ENCODE peak calls at places on chromosomes 7 and 10, in four cellular contexts. F, N, R and E are unnamed samples.
A peak's percentile ranks its signal among the peaks of the same experiment; 100 is the strongest.

GRCh38 chr10:31000867-31001266 is 30.8 kb downstream of the ZNF438 start:
- DNase-seq in N (no peak), R (no peak), F (no peak), E (no peak)

GRCh38 chr7:93226310-93226709 is at the start of gene HEPACAM2:
- DNase-seq in R (no peak), N (no peak), F (no peak), E (no peak)

GRCh38 chr10:57008189-57008588 is 647.1 kb upstream of the ZWINT start:
- DNase-seq in F (no peak), N (no peak), R (no peak), E (no peak)

GRCh38 chr10:12499587-12499986 is 150.2 kb downstream of the CAMK1D start:
- DNase-seq in N (no peak), R (no peak), F (no peak), E (no peak)

GRCh38 chr7:12210179-12211053 is 678 bp upstream of the TMEM106B start:
- DNase-seq in N (peak; percentile 18), R (no peak), F (no peak), E (peak; percentile 0)

GRCh38 chr7:14380881-14381280 is 391.4 kb upstream of the ETV1 start:
- DNase-seq in N (no peak), R (no peak), F (peak; percentile 6), E (no peak)

GRCh38 chr7:3043544-3044395 is at the start of gene CARD11:
- DNase-seq in R (no peak), F (no peak), N (peak; percentile 69), E (no peak)

GRCh38 chr10:4011136-4011812 is 226.3 kb upstream of the KLF6 start:
- DNase-seq in F (no peak), N (no peak), R (no peak), E (no peak)

GRCh38 chr10:103765981-103766380 is 89.4 kb downstream of the SH3PXD2A start:
- DNase-seq in R (no peak), F (no peak), N (no peak), E (no peak)

GRCh38 chr7:8210845-8211724 is 50.9 kb downstream of the ICA1 start:
- DNase-seq in R (no peak), N (no peak), F (no peak), E (peak; percentile 2)

GRCh38 chr7:8214162-8214897 is 47.6 kb downstream of the ICA1 start:
- DNase-seq in R (no peak), F (no peak), N (no peak), E (no peak)

GRCh38 chr7:8213381-8213780 is 48.6 kb downstream of the ICA1 start:
- DNase-seq in F (no peak), N (no peak), R (no peak), E (no peak)

GRCh38 chr7:8211725-8212096 is 50.3 kb downstream of the ICA1 start:
- DNase-seq in R (no peak), N (no peak), F (no peak), E (no peak)

GRCh38 chr7:8212638-8213037 is 49.3 kb downstream of the ICA1 start:
- DNase-seq in N (no peak), R (no peak), F (no peak), E (no peak)
- TF ChIP-seq PHF8 in N (no peak), R (no peak), F (no peak), E (no peak)

DNA sequence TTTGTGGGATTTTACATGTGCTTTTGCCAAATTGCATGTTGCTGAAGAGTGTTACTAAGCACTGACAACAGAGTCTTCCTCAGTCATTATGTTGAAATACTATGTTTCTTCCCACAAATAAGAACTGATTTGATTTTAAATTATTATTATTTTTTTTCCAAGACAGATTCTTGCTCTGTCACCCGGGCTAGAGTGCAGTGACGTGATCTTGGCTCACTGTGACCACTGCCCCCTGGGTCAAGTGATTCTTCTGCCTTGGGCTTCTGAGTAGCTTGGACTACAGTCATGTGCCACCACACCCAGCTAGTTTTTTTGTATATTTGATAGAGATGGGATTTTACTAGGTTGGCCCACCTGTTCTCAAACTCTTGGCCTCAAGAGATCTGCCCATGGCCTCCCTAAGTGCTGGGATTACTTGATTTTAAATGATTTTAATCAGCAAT is 42.3 kb downstream of the MINPP1 start:
- DNase-seq in N (no peak), R (no peak), F (no peak), E (no peak)
- TF ChIP-seq PHF8 in N (no peak), R (no peak), F (no peak), E (no peak)

GRCh38 chr10:117345143-117345542 is 30.1 kb downstream of the PDZD8 start:
- DNase-seq in N (no peak), F (peak; percentile 61), R (peak; percentile 33), E (no peak)
- TF ChIP-seq PHF8 in N (no peak), F (no peak), R (no peak), E (no peak)

GRCh38 chr7:938546-939185 is 15.8 kb downstream of the ADAP1 start:
- DNase-seq in R (no peak), N (no peak), F (no peak), E (no peak)

GRCh38 chr7:935321-936130 is 19.0 kb downstream of the ADAP1 start:
- DNase-seq in F (no peak), N (no peak), R (no peak), E (no peak)

GRCh38 chr7:934469-935320 is 19.8 kb downstream of the ADAP1 start:
- DNase-seq in F (no peak), R (no peak), N (peak; percentile 47), E (no peak)

GRCh38 chr7:937851-938484 is 16.5 kb downstream of the ADAP1 start:
- DNase-seq in R (no peak), F (no peak), N (no peak), E (no peak)

DNA sequence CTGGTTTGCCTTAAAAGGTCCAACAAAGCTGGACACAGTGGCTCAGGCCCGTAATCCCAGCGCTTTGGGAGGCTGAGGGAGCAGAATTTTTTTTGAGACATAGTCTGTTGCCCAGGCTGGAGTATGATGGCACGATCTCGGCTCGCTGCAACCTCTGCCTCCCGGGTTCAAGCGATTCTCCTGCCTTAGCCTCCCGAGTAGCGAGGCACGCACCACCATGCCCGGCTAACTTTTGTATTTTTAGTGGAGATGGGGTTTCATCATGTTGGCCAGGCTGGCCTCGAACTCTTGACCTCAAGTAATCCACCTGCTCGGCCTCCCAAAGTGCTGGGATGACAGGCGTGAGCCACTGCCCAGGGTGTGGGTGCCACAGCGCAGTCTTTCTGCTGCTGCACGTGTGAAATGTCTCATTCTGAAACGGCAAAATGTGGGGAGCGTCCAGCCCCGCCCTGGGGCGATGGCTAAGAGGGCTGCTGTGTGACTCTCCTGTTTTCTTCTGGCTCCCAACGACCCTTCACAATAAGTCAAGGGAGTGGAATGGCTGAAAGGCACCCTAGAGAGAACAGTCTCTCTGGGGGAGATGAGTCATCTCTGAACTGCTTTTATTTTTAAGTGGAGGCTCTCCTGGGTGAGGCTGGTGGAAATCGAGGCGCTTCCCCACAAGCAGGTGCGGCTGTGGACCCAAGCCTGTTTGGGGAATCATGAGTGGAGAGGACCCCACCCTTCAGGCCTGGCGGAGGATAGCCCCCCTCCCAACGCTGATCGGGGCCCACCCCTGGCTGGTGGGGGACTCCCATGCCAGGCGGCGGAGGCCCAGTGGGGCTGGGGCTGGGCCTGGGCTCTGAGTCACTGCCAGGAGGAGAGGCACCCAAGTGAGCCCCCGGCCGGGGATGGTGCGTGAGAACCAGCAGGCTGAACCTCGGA is 18.1 kb downstream of the ADAP1 start:
- DNase-seq in R (no peak), N (no peak), F (peak; percentile 48), E (no peak)
- TF ChIP-seq PHF8 in R (no peak), N (no peak), F (no peak), E (no peak)

GRCh38 chr10:7551289-7551688 is 115.5 kb downstream of the ITIH5 start:
- DNase-seq in F (no peak), N (no peak), R (no peak), E (no peak)
- TF ChIP-seq PHF8 in F (no peak), N (no peak), R (no peak), E (no peak)

DNA sequence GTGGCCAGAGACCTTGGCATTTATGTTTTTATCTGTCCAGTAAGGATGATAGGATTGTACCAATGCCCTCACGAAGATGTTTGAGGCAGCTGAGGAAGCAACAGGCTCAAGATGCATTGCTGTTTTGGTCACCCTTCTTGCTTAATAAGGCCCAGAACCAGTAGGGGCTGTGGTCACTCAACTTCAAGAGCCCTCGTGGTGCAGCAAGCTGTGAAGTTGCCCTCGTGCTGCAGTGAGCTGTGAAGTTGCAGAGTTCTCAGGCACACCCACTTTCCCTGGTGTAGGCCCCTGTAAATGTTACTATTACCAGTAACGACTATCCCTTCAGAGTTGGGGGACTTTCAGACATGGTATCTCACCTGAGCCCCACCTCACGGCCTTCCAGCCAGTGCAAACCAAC is 207.6 kb upstream of the LYZL1 start:
- DNase-seq in R (no peak), F (no peak), N (no peak), E (no peak)
- TF ChIP-seq PHF8 in R (no peak), F (no peak), N (no peak), E (no peak)

GRCh38 chr7:152120210-152120609 is 94.7 kb downstream of the GALNT11 start:
- DNase-seq in F (no peak), R (no peak), N (no peak), E (no peak)
- TF ChIP-seq PHF8 in F (no peak), R (no peak), N (no peak), E (no peak)

GRCh38 chr10:21401196-21401595 is 124.3 kb downstream of the SKIDA1 start:
- DNase-seq in N (no peak), R (no peak), F (no peak), E (no peak)
- TF ChIP-seq PHF8 in N (no peak), R (no peak), F (no peak), E (no peak)